ENCODE peak calls at places on chromosomes 4 and X, in seven cellular contexts. J, H, D, S, M, U and Z are unnamed samples.

GRCh38 chrX:41329101-41329500 is 4.9 kb upstream of the DDX3X start:
- DNase-seq in M (no peak), J (no peak), U (no peak), H (no peak), S (no peak), D (no peak), Z (no peak)

GRCh38 chr4:153758136-153758535 is 1.7 kb downstream of the RNF175 start:
- DNase-seq in M (no peak), D (no peak), U (no peak), S (no peak), J (no peak), H (no peak), Z (no peak)

GRCh38 chr4:185481390-185481789 is 9.9 kb upstream of the CCDC110 start:
- DNase-seq in S (no peak), M (no peak), U (no peak), D (no peak), H (no peak), J (no peak), Z (no peak)

GRCh38 chr4:177302371-177303100 is 7.1 kb upstream of the NEIL3 start:
- DNase-seq in M (no peak), D (no peak), J (no peak), H (no peak), S (peak), U (no peak), Z (no peak)

GRCh38 chr4:113423631-113424030 is 337.9 kb downstream of the CAMK2D start:
- DNase-seq in J (no peak), H (no peak), S (peak), D (no peak), U (no peak), M (no peak), Z (no peak)

GRCh38 chrX:97787849-97788248 is 904.1 kb downstream of the RPA4 start:
- DNase-seq in U (no peak), J (no peak), H (no peak), D (no peak), S (no peak), M (no peak), Z (no peak)

GRCh38 chr4:31613946-31614623 is 893.9 kb downstream of the PCDH7 start:
- DNase-seq in S (no peak), U (no peak), D (no peak), M (no peak), J (no peak), H (no peak), Z (no peak)

GRCh38 chrX:39065051-39065871 is 264.0 kb downstream of the MID1IP1 start:
- DNase-seq in J (peak), S (no peak), U (no peak), M (peak), H (no peak), D (no peak), Z (no peak)

GRCh38 chr4:6962211-6963041 is 52.8 kb downstream of the TBC1D14 start:
- DNase-seq in H (no peak), S (no peak), U (peak), D (no peak), J (no peak), M (no peak), Z (no peak)

GRCh38 chrX:154738013-154738738 is 12.7 kb downstream of the GAB3 start:
- DNase-seq in H (peak), D (peak), M (no peak), S (peak), U (no peak), J (peak), Z (no peak)

GRCh38 chr4:128776794-128777216 is 32.7 kb upstream of the JADE1 start:
- DNase-seq in U (no peak), H (peak), S (peak), D (no peak), M (no peak), J (no peak), Z (no peak)

GRCh38 chr4:21543514-21543913 is 405.1 kb downstream of the KCNIP4 start:
- DNase-seq in J (no peak), S (no peak), M (no peak), D (no peak), U (no peak), H (no peak), Z (no peak)

GRCh38 chr4:68693325-68694075 is 23.0 kb upstream of the UGT2B15 start:
- DNase-seq in H (no peak), D (no peak), M (no peak), S (no peak), U (no peak), J (no peak), Z (no peak)

GRCh38 chr4:54233697-54234496 is 4.8 kb downstream of the PDGFRA start:
- DNase-seq in J (peak), U (peak), H (peak), S (peak), M (peak), D (peak), Z (peak)

GRCh38 chr4:5887361-5888221 is 5.3 kb downstream of the CRMP1 start:
- DNase-seq in J (no peak), M (no peak), U (no peak), H (no peak), D (no peak), S (no peak), Z (no peak)

GRCh38 chrX:110588164-110588563 is 207.5 kb downstream of the CHRDL1 start:
- DNase-seq in M (no peak), S (no peak), U (no peak), J (no peak), D (no peak), H (no peak), Z (no peak)

GRCh38 chr4:77040265-77040664 is 35.5 kb downstream of the CCNI start:
- DNase-seq in D (no peak), U (no peak), J (no peak), M (no peak), S (peak), H (no peak), Z (no peak)

GRCh38 chr4:156291317-156291716 is 337.7 kb upstream of the CTSO start:
- DNase-seq in U (no peak), M (no peak), S (peak), H (no peak), J (no peak), D (no peak), Z (no peak)

GRCh38 chr4:158671665-158671914 is at the start of gene C4orf46:
- DNase-seq in M (no peak), J (no peak), D (no peak), S (no peak), H (no peak), U (no peak), Z (no peak)

GRCh38 chr4:41287005-41287404 is 30.3 kb downstream of the UCHL1 start:
- DNase-seq in U (no peak), D (no peak), M (no peak), H (no peak), J (no peak), S (no peak), Z (no peak)

GRCh38 chr4:169523796-169524195 is 88.6 kb downstream of the NEK1 start:
- DNase-seq in H (no peak), M (no peak), S (no peak), U (no peak), J (no peak), D (no peak), Z (no peak)

GRCh38 chr4:6333301-6334202 is 63.9 kb downstream of the WFS1 start:
- DNase-seq in H (no peak), D (no peak), J (no peak), S (peak), M (no peak), U (no peak), Z (no peak)

GRCh38 chr4:83180469-83180968 is 66.0 kb upstream of the PLAC8 start:
- DNase-seq in S (no peak), H (no peak), M (no peak), D (no peak), U (no peak), J (no peak), Z (no peak)

GRCh38 chrX:17414839-17415238 is 39.8 kb downstream of the NHS start:
- DNase-seq in J (no peak), D (no peak), H (peak), U (no peak), S (no peak), M (no peak), Z (no peak)

GRCh38 chr4:78800965-78801364 is 24.8 kb downstream of the BMP2K start:
- DNase-seq in H (no peak), S (no peak), M (no peak), U (no peak), J (no peak), D (no peak), Z (no peak)

GRCh38 chrX:95057341-95057740 is 1383.3 kb downstream of the FAM133A start:
- DNase-seq in H (no peak), J (no peak), S (peak), D (no peak), U (no peak), M (no peak), Z (no peak)

GRCh38 chr4:83582289-83582756 is 46.4 kb downstream of the GPAT3 start:
- DNase-seq in D (peak), U (peak), M (peak), S (peak), H (no peak), J (no peak), Z (no peak)

GRCh38 chr4:107115185-107115847 is 79.2 kb upstream of the DKK2 start:
- DNase-seq in U (no peak), M (peak), D (no peak), H (no peak), S (peak), J (no peak), Z (no peak)

GRCh38 chrX:71067727-71068051 is 445 bp downstream of the SNX12 start:
- DNase-seq in D (no peak), M (no peak), S (no peak), U (no peak), H (no peak), J (no peak), Z (no peak)

GRCh38 chrX:119655125-119655524 is 37.8 kb downstream of the SEPTIN6 start:
- DNase-seq in J (no peak), M (no peak), H (no peak), S (peak), U (no peak), D (peak), Z (peak)

GRCh38 chr4:29900336-29900735 is 819.8 kb upstream of the PCDH7 start:
- DNase-seq in U (no peak), D (no peak), S (no peak), J (no peak), M (no peak), H (no peak), Z (no peak)

GRCh38 chrX:119654112-119654531 is 38.8 kb downstream of the SEPTIN6 start:
- DNase-seq in J (peak), S (peak), U (no peak), M (peak), H (no peak), D (peak), Z (no peak)

GRCh38 chr4:4227510-4228355 is 1.0 kb upstream of the OTOP1 start:
- DNase-seq in J (no peak), H (no peak), S (no peak), M (no peak), U (no peak), D (no peak), Z (no peak)

GRCh38 chr4:48130100-48130499 is 4.0 kb downstream of the TXK start:
- DNase-seq in M (no peak), S (no peak), H (no peak), D (no peak), J (no peak), U (no peak), Z (no peak)

GRCh38 chr4:147481577-147482109 is 746 bp downstream of the EDNRA start:
- DNase-seq in M (no peak), J (no peak), U (no peak), H (no peak), D (peak), S (peak), Z (no peak)

GRCh38 chr4:5785806-5786680 is 75.0 kb downstream of the EVC start:
- DNase-seq in D (no peak), J (no peak), S (peak), U (no peak), M (no peak), H (no peak), Z (no peak)

GRCh38 chrX:46279214-46279924 is 265.9 kb downstream of the ZNF674 start:
- DNase-seq in J (peak), S (peak), H (no peak), U (no peak), D (no peak), M (no peak), Z (no peak)

GRCh38 chr4:137674066-137674465 is 141.8 kb upstream of the PCDH18 start:
- DNase-seq in S (peak), M (no peak), D (no peak), H (no peak), J (no peak), U (no peak), Z (no peak)

DNA sequence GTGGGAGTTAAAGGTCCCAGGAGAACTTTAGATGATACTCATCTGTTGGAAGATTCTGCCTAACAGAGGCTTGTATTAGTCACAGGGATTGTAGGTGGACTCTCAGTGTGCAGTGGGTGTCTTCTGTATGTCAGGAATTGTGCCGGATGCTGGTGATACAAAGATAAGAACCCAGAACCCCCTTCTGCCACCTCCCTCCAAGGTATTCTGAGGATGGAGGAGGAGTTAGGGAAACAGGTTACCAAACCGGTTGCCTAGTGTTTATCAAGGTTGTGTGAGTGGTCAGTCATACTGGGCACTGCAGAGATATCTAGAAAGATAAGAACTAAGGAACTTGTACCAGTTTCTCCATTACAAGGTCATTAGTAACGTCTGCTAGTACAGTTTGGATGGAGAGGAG is 61.6 kb downstream of the PTTG2 start:
- DNase-seq in D (no peak), U (no peak), J (no peak), S (no peak), M (no peak), H (no peak), Z (no peak)
- H3K27ac ChIP-seq in D (peak), U (no peak), J (no peak), S (no peak), M (no peak), H (no peak), Z (no peak)

DNA sequence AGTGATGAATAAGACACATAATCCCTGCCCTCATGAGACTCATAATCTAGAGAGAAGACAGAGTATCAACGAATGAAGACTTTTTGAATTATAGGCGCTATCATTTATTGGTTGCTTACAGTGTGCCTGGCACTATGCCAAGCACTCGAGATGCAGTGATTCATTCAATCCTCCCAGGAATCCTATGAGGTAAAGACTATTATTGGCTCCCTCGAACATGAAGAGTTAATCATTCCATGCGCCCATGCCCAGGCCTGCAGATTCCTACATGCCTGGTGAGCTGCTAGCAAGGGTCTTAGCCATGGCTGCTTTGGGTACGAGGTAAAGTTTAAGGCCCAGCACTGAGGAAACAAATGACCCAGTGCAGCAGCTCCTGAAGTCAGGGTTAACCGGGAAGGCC is 47.0 kb downstream of the TEX13B start:
- DNase-seq in U (no peak), M (no peak), D (no peak), H (no peak), J (no peak), S (peak), Z (no peak)
- H3K4me3 ChIP-seq in U (no peak), M (no peak), D (no peak), H (no peak), J (no peak), S (peak), Z (peak)

GRCh38 chrX:43664258-43664657 is 8.2 kb downstream of the MAOA start:
- DNase-seq in U (no peak), M (no peak), H (no peak), D (no peak), S (no peak), J (no peak), Z (no peak)
- H3K27ac ChIP-seq in U (no peak), M (peak), H (no peak), D (no peak), S (no peak), J (no peak), Z (no peak)

GRCh38 chr4:125355791-125356190 is 41.0 kb downstream of the FAT4 start:
- DNase-seq in H (no peak), D (no peak), M (no peak), J (no peak), S (no peak), U (no peak), Z (no peak)
- H3K4me3 ChIP-seq in H (no peak), D (no peak), M (no peak), J (no peak), S (no peak), U (no peak), Z (no peak)